ENCODE peak calls at places on chromosome 6, in ten cellular contexts. Y is anterior cingulate cortex, T is BJ, C is cardiac fibroblast, K is substantia nigra, R is T-helper 17 cell, Z is brain pericyte, E is endothelial cell of umbilical vein, B is caudate nucleus, G is sigmoid colon. I is an unnamed sample.

GRCh38 chr6:153965996-153966395 is 73.0 kb upstream of the OPRM1 start:
- DNase-seq in Y (no peak), T (no peak), C (peak), K (no peak), R (no peak), Z (peak), E (no peak), B (no peak), G (no peak), I (no peak)

GRCh38 chr6:81865712-81866111 is 113.2 kb upstream of the TENT5A start:
- DNase-seq in Y (no peak), T (peak), C (peak), K (no peak), R (no peak), Z (peak), E (peak), B (no peak), G (no peak), I (peak)

GRCh38 chr6:47464052-47464451 is 13.5 kb upstream of the CD2AP start:
- DNase-seq in Y (no peak), T (no peak), C (no peak), K (no peak), R (no peak), Z (no peak), E (no peak), B (no peak), G (no peak), I (no peak)

GRCh38 chr6:83920017-83920416 is 60.5 kb downstream of the CYB5R4 start:
- DNase-seq in Y (no peak), T (peak), C (no peak), K (no peak), R (no peak), Z (no peak), E (no peak), B (no peak), G (no peak), I (peak)

GRCh38 chr6:68559716-68560115 is 75.4 kb upstream of the ADGRB3 start:
- DNase-seq in Y (no peak), T (no peak), C (no peak), K (no peak), R (no peak), Z (no peak), E (no peak), B (no peak), G (no peak), I (no peak)

GRCh38 chr6:84731901-84732300 is 32.5 kb downstream of the TBX18 start:
- DNase-seq in Y (no peak), T (no peak), C (peak), K (no peak), R (no peak), Z (no peak), E (peak), B (no peak), G (no peak), I (no peak)

GRCh38 chr6:44932651-44933091 is 395.5 kb upstream of the RUNX2 start:
- DNase-seq in Y (no peak), T (no peak), C (no peak), K (no peak), R (peak), Z (no peak), E (no peak), B (no peak), G (no peak), I (no peak)

GRCh38 chr6:75526502-75527127 is 33.0 kb upstream of the FILIP1 start:
- DNase-seq in Y (peak), T (no peak), C (peak), K (no peak), R (no peak), Z (peak), E (peak), B (peak), G (peak), I (peak)

GRCh38 chr6:100577425-100577824 is 112.7 kb upstream of the SIM1 start:
- DNase-seq in Y (no peak), T (no peak), C (no peak), K (no peak), R (no peak), Z (no peak), E (no peak), B (no peak), G (no peak), I (no peak)

GRCh38 chr6:149484733-149485700 is at the start of gene ZC3H12D:
- DNase-seq in Y (no peak), T (peak), C (peak), K (no peak), R (peak), Z (peak), E (no peak), B (no peak), G (peak), I (no peak)

GRCh38 chr6:15536201-15536955 is 126.5 kb downstream of the DTNBP1 start:
- DNase-seq in Y (no peak), T (no peak), C (no peak), K (no peak), R (no peak), Z (no peak), E (no peak), B (no peak), G (no peak), I (no peak)

I was measured in AG08396.